ENCODE peak calls at places on chromosomes 7 and 10, in six cellular contexts. P is OCI-LY7; C is endothelial cell; Z is activated CD4-positive, alpha-beta memory T cell treated with anti-CD3 and anti-CD28 coated beads, Interleukin-2, amount 10 ng/mL, durations not matched to agents 7 days and 5 days; O is T-helper 9 cell; K is spleen. U is an unnamed sample.

GRCh38 chr10:14285941-14286555 is 44.7 kb downstream of the FRMD4A start:
- DNase-seq in P (no peak), C (no peak), Z (no peak), O (no peak), K (no peak), U (no peak)

GRCh38 chr10:28585076-28585475 is 52.2 kb downstream of the WAC start:
- DNase-seq in P (no peak), C (no peak), Z (no peak), O (no peak), K (no peak), U (no peak)

GRCh38 chr10:119391430-119392313 is 150.8 kb downstream of the RGS10 start:
- DNase-seq in P (no peak), C (no peak), Z (no peak), O (no peak), K (no peak), U (no peak)

GRCh38 chr10:114607358-114607998 is 50.6 kb downstream of the ABLIM1 start:
- DNase-seq in P (no peak), C (no peak), Z (no peak), O (no peak), K (no peak), U (no peak)

GRCh38 chr7:98252655-98253054 is 623 bp upstream of the TECPR1 start:
- DNase-seq in P (no peak), C (no peak), Z (no peak), O (no peak), K (no peak), U (no peak)

GRCh38 chr7:101829856-101830255 is 12.4 kb downstream of the CUX1 start:
- DNase-seq in P (no peak), C (no peak), Z (no peak), O (no peak), K (no peak), U (no peak)

GRCh38 chr7:2639994-2640830 is 8.4 kb downstream of the TTYH3 start:
- DNase-seq in P (no peak), C (no peak), Z (no peak), O (no peak), K (peak; percentile 79), U (peak; percentile 33)

GRCh38 chr10:114413398-114413797 is 9.1 kb upstream of the AFAP1L2 start:
- DNase-seq in P (no peak), C (no peak), Z (no peak), O (no peak), K (no peak), U (no peak)

GRCh38 chr10:128110339-128110738 is 15.9 kb downstream of the MKI67 start:
- DNase-seq in P (no peak), C (no peak), Z (no peak), O (no peak), K (no peak), U (no peak)

GRCh38 chr7:72307566-72307965 is 104.6 kb downstream of the CALN1 start:
- DNase-seq in P (no peak), C (no peak), Z (no peak), O (no peak), K (no peak), U (no peak)

GRCh38 chr7:46032936-46033335 is 111.9 kb upstream of the IGFBP3 start:
- DNase-seq in P (no peak), C (no peak), Z (no peak), O (no peak), K (no peak), U (no peak)

GRCh38 chr7:36346260-36346831 is 43.3 kb upstream of the ANLN start:
- DNase-seq in P (no peak), C (no peak), Z (no peak), O (no peak), K (no peak), U (no peak)

GRCh38 chr7:70523626-70524351 is 608.2 kb upstream of the GALNT17 start:
- DNase-seq in P (no peak), C (no peak), Z (no peak), O (no peak), K (no peak), U (no peak)

GRCh38 chr7:34036972-34037792 is 131.8 kb downstream of the BMPER start:
- DNase-seq in P (no peak), C (no peak), Z (no peak), O (no peak), K (no peak), U (no peak)

GRCh38 chr7:51589111-51589510 is 272.5 kb upstream of the COBL start:
- DNase-seq in P (no peak), C (no peak), Z (no peak), O (no peak), K (no peak), U (no peak)

GRCh38 chr7:86328801-86329433 is 314.8 kb upstream of the GRM3 start:
- DNase-seq in P (no peak), C (no peak), Z (no peak), O (no peak), K (no peak), U (no peak)

GRCh38 chr7:5467645-5468044 is 44.0 kb upstream of the TNRC18 start:
- DNase-seq in P (no peak), C (no peak), Z (no peak), O (no peak), K (no peak), U (no peak)

GRCh38 chr7:65301007-65301406 is 72.6 kb upstream of the ZNF92 start:
- DNase-seq in P (no peak), C (no peak), Z (no peak), O (no peak), K (no peak), U (no peak)

GRCh38 chr7:121449304-121449703 is 53.2 kb upstream of the FAM3C start:
- DNase-seq in P (no peak), C (no peak), Z (no peak), O (no peak), K (no peak), U (no peak)

GRCh38 chr7:2162959-2163358 is 69.8 kb downstream of the MAD1L1 start:
- DNase-seq in P (no peak), C (no peak), Z (no peak), O (no peak), K (no peak), U (no peak)

GRCh38 chr10:116974442-116975005 is 30.5 kb downstream of the SHTN1 start:
- DNase-seq in P (no peak), C (no peak), Z (no peak), O (no peak), K (no peak), U (peak; percentile 1)

GRCh38 chr10:125629758-125630376 is 53.1 kb downstream of the TEX36 start:
- DNase-seq in P (peak; percentile 49), C (no peak), Z (no peak), O (no peak), K (no peak), U (no peak)

U was measured in NCI-H2029 treated with DMSO at 0.1 percent for 48 hours.